ENCODE peak calls at places on chromosomes 1 and 21, in six cellular contexts. Z is GM23338, R is adrenal gland, V is suprapubic skin, Q is psoas muscle, U is right atrium auricular region. J is an unnamed sample.

GRCh38 chr1:230633469-230633868 is 8.8 kb upstream of the COG2 start:
- DNase-seq in Z (no peak), R (no peak), V (no peak), Q (no peak), U (no peak), J (no peak)

GRCh38 chr1:13707211-13707610 is 7.2 kb downstream of the PRDM2 start:
- DNase-seq in Z (no peak), R (no peak), V (no peak), Q (no peak), U (no peak), J (no peak)

GRCh38 chr1:231949277-231950122 is 322.9 kb downstream of the DISC1 start:
- DNase-seq in Z (peak), R (no peak), V (peak), Q (peak), U (peak), J (no peak)

GRCh38 chr21:31425158-31425557 is 81.1 kb upstream of the TIAM1 start:
- DNase-seq in Z (peak), R (no peak), V (no peak), Q (no peak), U (no peak), J (no peak)

GRCh38 chr1:39842726-39843305 is 40.5 kb downstream of the TRIT1 start:
- DNase-seq in Z (no peak), R (peak), V (no peak), Q (no peak), U (no peak), J (no peak)

GRCh38 chr1:109201123-109201703 is 12.5 kb upstream of the SARS1 start:
- DNase-seq in Z (peak), R (peak), V (no peak), Q (peak), U (peak), J (peak)

GRCh38 chr1:244599937-244600350 is 53.0 kb upstream of the DESI2 start:
- DNase-seq in Z (no peak), R (peak), V (no peak), Q (no peak), U (no peak), J (peak)

GRCh38 chr1:46611691-46612221 is 4.9 kb downstream of the MOB3C start:
- DNase-seq in Z (no peak), R (no peak), V (no peak), Q (peak), U (no peak), J (no peak)

GRCh38 chr1:31431351-31431750 is 18.3 kb downstream of the SERINC2 start:
- DNase-seq in Z (no peak), R (peak), V (peak), Q (no peak), U (no peak), J (no peak)

GRCh38 chr1:72579629-72580028 is 297.3 kb upstream of the NEGR1 start:
- DNase-seq in Z (no peak), R (no peak), V (no peak), Q (no peak), U (no peak), J (no peak)

GRCh38 chr1:245516178-245516829 is 361.5 kb downstream of the KIF26B start:
- DNase-seq in Z (peak), R (no peak), V (no peak), Q (no peak), U (no peak), J (peak)

GRCh38 chr1:212671342-212672031 is 28.2 kb downstream of the BATF3 start:
- DNase-seq in Z (peak), R (peak), V (no peak), Q (no peak), U (peak), J (no peak)

GRCh38 chr1:26734501-26735058 is 38.8 kb downstream of the ARID1A start:
- DNase-seq in Z (no peak), R (no peak), V (no peak), Q (no peak), U (no peak), J (no peak)
- TF ChIP-seq CTCF in Z (no peak), R (no peak), V (no peak), Q (no peak), U (no peak), J (no peak)

DNA sequence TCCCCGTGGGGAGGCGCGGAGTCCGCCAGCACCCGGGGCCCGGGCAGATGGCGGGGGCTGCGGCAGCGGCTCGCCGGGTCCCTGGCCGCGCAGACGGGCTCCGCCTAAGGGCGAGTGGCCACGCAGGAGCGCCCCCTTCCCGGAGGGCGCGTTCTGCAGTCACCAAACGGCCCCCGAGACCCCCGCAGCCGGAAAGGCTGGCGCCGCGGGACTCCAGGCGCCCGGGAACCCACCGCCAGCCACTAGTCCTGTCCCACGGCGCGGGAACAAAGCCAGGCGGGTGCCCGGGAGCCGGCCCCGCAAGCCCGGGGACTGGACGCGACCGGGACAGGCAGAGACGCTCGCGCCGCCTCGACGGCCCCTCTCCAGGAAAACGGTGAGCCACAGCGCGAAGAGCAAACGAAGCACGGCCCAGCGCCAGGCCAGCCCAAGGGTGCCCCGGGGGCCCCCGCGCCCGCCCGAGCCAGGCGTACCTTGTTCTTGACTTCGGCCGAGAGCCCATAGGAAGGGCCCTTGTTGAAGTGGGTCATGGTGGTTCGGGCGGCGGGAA is 470 bp downstream of the CNN3 start:
- DNase-seq in Z (peak), R (peak), V (peak), Q (peak), U (no peak), J (peak)
- TF ChIP-seq CTCF in Z (peak), R (peak), V (no peak), Q (peak), U (peak), J (peak)

GRCh38 chr1:101652476-101652875 is 344.2 kb downstream of the OLFM3 start:
- DNase-seq in Z (peak), R (no peak), V (no peak), Q (no peak), U (no peak), J (no peak)

DNA sequence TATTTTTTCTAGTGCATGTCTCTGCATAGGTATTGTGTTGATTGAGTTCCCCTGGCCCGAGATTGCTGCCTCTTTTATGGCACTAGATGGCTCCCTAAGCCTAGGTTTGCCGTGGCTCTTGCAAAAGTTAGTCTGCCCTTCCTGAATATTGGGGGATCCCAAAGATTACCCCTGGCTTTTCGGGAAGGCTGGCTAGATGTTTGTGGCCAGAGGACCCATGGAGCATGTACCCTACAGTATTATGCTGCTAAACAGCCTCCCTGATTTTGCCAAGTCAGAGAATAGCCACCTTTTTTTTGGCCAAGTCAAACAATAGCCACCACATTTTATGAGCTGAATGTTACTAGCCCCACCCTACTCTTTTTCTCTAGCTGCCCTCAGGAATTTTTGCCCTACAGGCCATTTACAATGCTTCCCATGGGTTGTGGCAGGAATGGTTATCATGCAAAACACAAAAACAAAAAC is 343.2 kb downstream of the OLFM3 start:
- DNase-seq in Z (peak), R (no peak), V (no peak), Q (no peak), U (no peak), J (no peak)
- TF ChIP-seq CTCF in Z (peak), R (no peak), V (no peak), Q (no peak), U (no peak), J (peak)

DNA sequence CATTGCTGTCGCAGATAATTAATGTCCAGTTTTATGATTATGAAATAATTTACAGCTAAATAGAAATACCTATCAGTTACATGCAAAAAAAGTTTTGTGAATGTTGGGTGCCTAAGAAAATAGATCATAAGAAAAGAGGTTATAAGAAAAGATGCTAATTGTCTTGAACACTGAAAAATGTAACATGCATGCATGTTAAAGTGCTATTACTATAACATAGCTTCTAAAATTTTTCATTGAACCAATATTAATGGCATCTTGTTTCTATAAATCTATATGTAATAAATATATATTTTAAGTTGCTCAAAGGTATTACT is 35.5 kb upstream of the SCYL3 start:
- DNase-seq in Z (no peak), R (no peak), V (no peak), Q (no peak), U (no peak), J (no peak)
- TF ChIP-seq CTCF in Z (no peak), R (no peak), V (no peak), Q (no peak), U (no peak), J (no peak)

GRCh38 chr1:60132108-60132507 is 58.5 kb upstream of the C1orf87 start:
- DNase-seq in Z (no peak), R (no peak), V (no peak), Q (no peak), U (no peak), J (no peak)

GRCh38 chr1:60130703-60131102 is 57.1 kb upstream of the C1orf87 start:
- DNase-seq in Z (no peak), R (no peak), V (no peak), Q (no peak), U (no peak), J (no peak)

GRCh38 chr1:60134706-60135105 is 61.1 kb upstream of the C1orf87 start:
- DNase-seq in Z (no peak), R (no peak), V (no peak), Q (no peak), U (no peak), J (no peak)

GRCh38 chr1:60132985-60133673 is 59.6 kb upstream of the C1orf87 start:
- DNase-seq in Z (no peak), R (no peak), V (peak), Q (no peak), U (no peak), J (no peak)

GRCh38 chr1:60133848-60134247 is 60.3 kb upstream of the C1orf87 start:
- DNase-seq in Z (no peak), R (no peak), V (no peak), Q (no peak), U (no peak), J (no peak)
- TF ChIP-seq CTCF in Z (no peak), R (no peak), V (no peak), Q (no peak), U (no peak), J (no peak)

GRCh38 chr21:41933259-41934079 is 20.3 kb downstream of the C2CD2 start:
- DNase-seq in Z (no peak), R (peak), V (peak), Q (no peak), U (no peak), J (peak)
- TF ChIP-seq CTCF in Z (no peak), R (peak), V (no peak), Q (no peak), U (no peak), J (no peak)

J was measured in GM13977.